ENCODE peak calls at places on chromosomes 1 and 21, in seven cellular contexts. D, B, O, H, Z, U and C are unnamed samples.

GRCh38 chr1:21255284-21255942 is 34.9 kb downstream of the ECE1 start:
- DNase-seq in D (peak), B (peak), O (peak), H (peak), Z (peak), U (peak), C (peak)

GRCh38 chr21:34274001-34274400 is 89.8 kb upstream of the KCNE2 start:
- DNase-seq in D (no peak), B (no peak), O (no peak), H (no peak), Z (no peak), U (no peak), C (no peak)

GRCh38 chr1:201582261-201582951 is 43.5 kb downstream of the NAV1 start:
- DNase-seq in D (no peak), B (no peak), O (no peak), H (peak), Z (no peak), U (peak), C (peak)

GRCh38 chr1:170695955-170696590 is 32.1 kb downstream of the PRRX1 start:
- DNase-seq in D (no peak), B (no peak), O (no peak), H (no peak), Z (no peak), U (no peak), C (no peak)

GRCh38 chr1:27598288-27598687 is 5.7 kb downstream of the AHDC1 start:
- DNase-seq in D (no peak), B (no peak), O (peak), H (no peak), Z (no peak), U (no peak), C (no peak)

GRCh38 chr1:117886101-117886795 is 43.2 kb downstream of the GDAP2 start:
- DNase-seq in D (no peak), B (no peak), O (no peak), H (no peak), Z (no peak), U (no peak), C (no peak)

GRCh38 chr1:68145418-68146126 is 86.8 kb downstream of the WLS start:
- DNase-seq in D (no peak), B (no peak), O (no peak), H (no peak), Z (no peak), U (no peak), C (no peak)

GRCh38 chr1:77989762-77990161 is 10.9 kb upstream of the FUBP1 start:
- DNase-seq in D (no peak), B (no peak), O (peak), H (no peak), Z (no peak), U (no peak), C (no peak)

GRCh38 chr1:30645807-30646206 is 77.6 kb downstream of the MATN1 start:
- DNase-seq in D (no peak), B (no peak), O (no peak), H (no peak), Z (no peak), U (no peak), C (no peak)

GRCh38 chr1:11237364-11237755 is 25.0 kb downstream of the MTOR start:
- DNase-seq in D (no peak), B (no peak), O (no peak), H (no peak), Z (no peak), U (no peak), C (no peak)

GRCh38 chr1:108038837-108039236 is 73.9 kb upstream of the VAV3 start:
- DNase-seq in D (no peak), B (no peak), O (no peak), H (no peak), Z (no peak), U (no peak), C (no peak)

GRCh38 chr1:10631811-10632481 is 157.2 kb downstream of the PEX14 start:
- DNase-seq in D (no peak), B (no peak), O (peak), H (no peak), Z (no peak), U (peak), C (no peak)

GRCh38 chr1:200029035-200029623 is 1.6 kb downstream of the NR5A2 start:
- DNase-seq in D (peak), B (no peak), O (peak), H (no peak), Z (no peak), U (peak), C (no peak)

GRCh38 chr1:172918478-172918877 is 132.3 kb downstream of the TNFSF18 start:
- DNase-seq in D (no peak), B (no peak), O (no peak), H (no peak), Z (no peak), U (no peak), C (no peak)

GRCh38 chr21:34865922-34866271 is 183.2 kb downstream of the RUNX1 start:
- DNase-seq in D (no peak), B (peak), O (peak), H (no peak), Z (peak), U (peak), C (no peak)

GRCh38 chr21:33380483-33380998 is 22.7 kb upstream of the IFNGR2 start:
- DNase-seq in D (peak), B (peak), O (peak), H (peak), Z (no peak), U (peak), C (peak)

GRCh38 chr1:183306317-183307042 is 111.7 kb downstream of the NMNAT2 start:
- DNase-seq in D (no peak), B (no peak), O (peak), H (no peak), Z (no peak), U (no peak), C (no peak)

GRCh38 chr1:209720326-209720725 is 15.7 kb downstream of the HSD11B1 start:
- DNase-seq in D (no peak), B (no peak), O (no peak), H (no peak), Z (no peak), U (no peak), C (no peak)

GRCh38 chr1:74205236-74205635 is 7.2 kb downstream of the FPGT start:
- DNase-seq in D (no peak), B (no peak), O (peak), H (no peak), Z (no peak), U (no peak), C (no peak)

GRCh38 chr1:179447489-179447888 is 81.7 kb downstream of the AXDND1 start:
- DNase-seq in D (no peak), B (no peak), O (peak), H (peak), Z (peak), U (no peak), C (no peak)

GRCh38 chr1:116372651-116373444 is at the start of gene ATP1A1:
- DNase-seq in D (peak), B (peak), O (peak), H (peak), Z (peak), U (peak), C (peak)

GRCh38 chr1:2248127-2248826 is 20.2 kb downstream of the SKI start:
- DNase-seq in D (no peak), B (no peak), O (peak), H (no peak), Z (peak), U (peak), C (no peak)

GRCh38 chr1:210558302-210558701 is 229.6 kb downstream of the HHAT start:
- DNase-seq in D (no peak), B (no peak), O (no peak), H (peak), Z (no peak), U (no peak), C (no peak)

GRCh38 chr21:27759091-27759659 is 792.3 kb upstream of the ADAMTS5 start:
- DNase-seq in D (no peak), B (no peak), O (peak), H (peak), Z (peak), U (no peak), C (no peak)

GRCh38 chr1:167713330-167714081 is 8.3 kb upstream of the MPZL1 start:
- DNase-seq in D (peak), B (peak), O (peak), H (peak), Z (no peak), U (peak), C (no peak)

GRCh38 chr1:204036882-204037645 is 35.9 kb upstream of the SOX13 start:
- DNase-seq in D (no peak), B (no peak), O (peak), H (no peak), Z (no peak), U (no peak), C (no peak)

GRCh38 chr1:36224537-36225297 is 474 bp downstream of the THRAP3 start:
- DNase-seq in D (no peak), B (peak), O (peak), H (peak), Z (no peak), U (peak), C (peak)

GRCh38 chr1:36824390-36824861 is 209.9 kb downstream of the GRIK3 start:
- DNase-seq in D (no peak), B (no peak), O (peak), H (peak), Z (no peak), U (peak), C (no peak)

GRCh38 chr1:111513410-111514020 is 10.1 kb upstream of the ADORA3 start:
- DNase-seq in D (no peak), B (no peak), O (no peak), H (no peak), Z (no peak), U (no peak), C (no peak)

GRCh38 chr1:16208270-16208987 is 4.0 kb downstream of the ARHGEF19 start:
- DNase-seq in D (no peak), B (no peak), O (no peak), H (no peak), Z (no peak), U (no peak), C (no peak)

GRCh38 chr1:14929547-14930223 is 223.9 kb upstream of the TMEM51 start:
- DNase-seq in D (no peak), B (no peak), O (no peak), H (no peak), Z (no peak), U (no peak), C (no peak)

GRCh38 chr1:31924839-31925238 is 13.3 kb downstream of the PTP4A2 start:
- DNase-seq in D (no peak), B (no peak), O (no peak), H (peak), Z (no peak), U (no peak), C (no peak)

GRCh38 chr1:89087241-89087640 is 22.2 kb upstream of the GBP1 start:
- DNase-seq in D (no peak), B (no peak), O (peak), H (no peak), Z (no peak), U (no peak), C (no peak)

GRCh38 chr1:206582537-206583460 is 29.5 kb downstream of the EIF2D start:
- DNase-seq in D (no peak), B (peak), O (no peak), H (no peak), Z (no peak), U (no peak), C (no peak)

GRCh38 chr1:22341791-22342605 is 109.7 kb upstream of the ZBTB40 start:
- DNase-seq in D (no peak), B (no peak), O (no peak), H (no peak), Z (no peak), U (peak), C (no peak)